ENCODE peak calls at places on chromosomes 6 and 20, in nine cellular contexts. J, M, E, O, V, T, G, U and X are unnamed samples.

GRCh38 chr20:36085686-36086267 is 68.8 kb upstream of the EPB41L1 start:
- DNase-seq in U (peak), M (no peak), V (no peak), J (no peak), O (no peak), E (no peak), T (no peak), G (no peak), X (peak)

GRCh38 chr6:102389994-102390393 is 996.5 kb downstream of the GRIK2 start:
- DNase-seq in U (no peak), E (no peak), T (no peak), G (no peak), O (no peak), J (no peak), M (no peak), V (no peak), X (no peak)

GRCh38 chr20:60482609-60483008 is 524.4 kb downstream of the CDH26 start:
- DNase-seq in T (no peak), G (peak), U (no peak), O (no peak), M (no peak), E (no peak), V (no peak), J (no peak), X (no peak)

GRCh38 chr6:90401933-90402830 is 105.5 kb upstream of the BACH2 start:
- DNase-seq in J (no peak), M (no peak), E (no peak), O (no peak), T (no peak), U (no peak), G (no peak), V (no peak), X (no peak)

GRCh38 chr6:21188505-21189223 is 404.9 kb upstream of the SOX4 start:
- DNase-seq in E (peak), V (no peak), M (no peak), O (no peak), T (no peak), J (no peak), U (no peak), G (no peak), X (peak)

GRCh38 chr6:27288136-27289044 is 23.7 kb downstream of the POM121L2 start:
- DNase-seq in G (no peak), O (no peak), U (peak), M (no peak), E (no peak), J (no peak), T (no peak), V (no peak), X (no peak)

GRCh38 chr6:47162793-47163192 is 120.7 kb upstream of the ADGRF1 start:
- DNase-seq in E (no peak), J (no peak), U (no peak), M (no peak), V (no peak), G (no peak), T (no peak), O (no peak), X (no peak)

GRCh38 chr20:1817577-1818211 is 77.5 kb upstream of the SIRPA start:
- DNase-seq in V (no peak), M (no peak), U (peak), E (no peak), O (no peak), G (no peak), J (no peak), T (no peak), X (no peak)

GRCh38 chr20:51486197-51487005 is 56.1 kb downstream of the NFATC2 start:
- DNase-seq in J (no peak), U (no peak), V (no peak), O (no peak), T (no peak), E (no peak), G (no peak), M (no peak), X (no peak)

GRCh38 chr20:49729780-49730179 is 16.1 kb upstream of the B4GALT5 start:
- DNase-seq in M (no peak), T (no peak), U (no peak), O (no peak), E (no peak), V (no peak), G (peak), J (no peak), X (no peak)

GRCh38 chr6:104483225-104483834 is 376.4 kb downstream of the HACE1 start:
- DNase-seq in V (no peak), O (no peak), T (no peak), J (no peak), G (no peak), U (no peak), E (no peak), M (no peak), X (peak)

GRCh38 chr6:5464096-5464885 is 203.0 kb downstream of the FARS2 start:
- DNase-seq in O (no peak), V (no peak), E (no peak), J (no peak), U (no peak), M (no peak), G (no peak), T (no peak), X (peak)

GRCh38 chr6:25971187-25971811 is 8.7 kb downstream of the TRIM38 start:
- DNase-seq in T (no peak), E (no peak), G (peak), J (no peak), M (no peak), V (peak), U (no peak), O (no peak), X (peak)

GRCh38 chr6:169343886-169344525 is 90.4 kb upstream of the THBS2 start:
- DNase-seq in M (no peak), E (no peak), T (no peak), V (no peak), G (no peak), O (no peak), J (no peak), U (no peak), X (no peak)

GRCh38 chr6:50807035-50807434 is 11.6 kb upstream of the TFAP2B start:
- DNase-seq in J (no peak), M (no peak), T (no peak), U (no peak), O (no peak), G (no peak), V (no peak), E (no peak), X (no peak)

GRCh38 chr6:82984720-82985119 is 80.9 kb downstream of the UBE3D start:
- DNase-seq in J (no peak), U (no peak), E (no peak), O (no peak), T (no peak), G (no peak), M (no peak), V (no peak), X (no peak)

GRCh38 chr20:36573798-36574277 is 441 bp downstream of the TGIF2 start:
- DNase-seq in M (no peak), J (peak), U (no peak), E (peak), G (no peak), O (no peak), T (peak), V (peak), X (no peak)

GRCh38 chr6:39266782-39267355 is 37.6 kb upstream of the KCNK5 start:
- DNase-seq in U (no peak), G (no peak), T (no peak), V (no peak), O (no peak), M (no peak), J (no peak), E (no peak), X (no peak)

GRCh38 chr20:40276291-40276690 is 412.7 kb downstream of the MAFB start:
- DNase-seq in O (no peak), E (no peak), J (no peak), T (no peak), G (no peak), V (no peak), U (peak), M (no peak), X (no peak)

GRCh38 chr6:112311950-112312547 is 35.1 kb upstream of the RFPL4B start:
- DNase-seq in T (peak), M (no peak), U (no peak), O (no peak), E (no peak), J (no peak), V (no peak), G (no peak), X (peak)

DNA sequence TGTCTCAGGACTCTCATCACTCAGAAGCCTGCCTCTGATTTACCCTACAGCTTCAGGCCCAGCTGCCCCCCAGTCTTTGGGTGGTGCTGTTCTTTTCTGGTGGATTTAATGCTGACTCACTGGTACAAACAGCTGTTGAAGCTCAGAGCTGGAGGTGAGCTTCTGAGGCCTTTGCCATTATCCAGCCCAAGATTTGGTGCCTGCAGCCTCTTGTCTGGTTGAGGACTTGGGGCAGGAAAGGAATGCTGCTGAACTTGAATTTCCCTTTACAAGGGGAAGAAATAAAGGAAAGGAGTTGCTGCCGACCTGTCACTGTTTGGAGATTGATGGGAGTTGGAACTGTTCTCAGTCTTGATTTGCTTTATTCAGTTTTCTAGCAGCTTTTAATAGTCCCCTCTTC is 19.8 kb downstream of the ABCF1 start:
- DNase-seq in U (no peak), M (no peak), V (no peak), J (no peak), E (no peak), G (peak), O (no peak), T (no peak), X (peak)
- TF ChIP-seq CTCF in U (no peak), M (no peak), V (no peak), J (no peak), E (no peak), G (no peak), O (no peak), T (no peak), X (no peak)

GRCh38 chr6:138289739-138290138 is 71.4 kb upstream of the PBOV1 start:
- DNase-seq in T (no peak), U (peak), M (no peak), E (no peak), O (no peak), V (no peak), G (no peak), J (peak), X (no peak)
- TF ChIP-seq CTCF in T (peak), U (peak), M (no peak), E (peak), O (no peak), V (peak), G (no peak), J (peak), X (peak)

GRCh38 chr20:62624325-62624690 is 18.0 kb upstream of the SLCO4A1 start:
- DNase-seq in T (peak), V (no peak), O (no peak), U (peak), M (no peak), E (no peak), J (no peak), G (no peak), X (no peak)
- TF ChIP-seq CTCF in T (peak), V (no peak), O (no peak), U (peak), M (no peak), E (peak), J (no peak), G (no peak), X (no peak)

DNA sequence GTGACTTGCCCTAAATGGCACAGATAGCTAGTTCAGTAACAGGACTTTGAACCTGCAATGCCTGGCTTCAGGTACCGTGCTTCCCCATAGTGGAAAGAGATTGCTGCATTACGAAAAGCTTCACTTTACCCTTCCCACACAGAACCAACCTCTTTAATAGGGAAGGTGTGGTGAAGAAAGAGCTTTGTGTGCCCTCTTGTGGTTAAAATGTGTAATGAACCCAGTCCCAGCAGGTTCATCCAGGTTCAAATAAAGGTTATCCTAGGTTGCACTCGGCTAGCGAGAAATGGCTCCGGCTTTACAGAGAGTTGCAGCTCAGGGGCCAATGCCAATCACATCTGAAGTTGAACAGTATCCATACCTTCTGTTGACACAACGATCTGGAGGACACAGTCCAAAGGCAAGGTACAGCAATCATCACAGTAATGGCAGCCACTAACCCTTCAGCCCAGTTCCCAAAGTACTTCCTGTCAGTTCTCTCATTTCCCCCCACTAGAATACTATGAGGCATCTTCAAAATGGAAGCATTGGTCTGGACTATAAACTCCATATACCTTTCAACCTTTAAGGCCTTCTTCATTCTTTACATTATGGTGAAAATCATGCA is 3.0 kb downstream of the DEFB115 start:
- DNase-seq in M (no peak), J (no peak), U (no peak), G (no peak), O (no peak), V (no peak), E (no peak), T (no peak), X (no peak)
- TF ChIP-seq CTCF in M (no peak), J (peak), U (peak), G (no peak), O (no peak), V (peak), E (peak), T (peak), X (no peak)

GRCh38 chr6:68343901-68344300 is 291.2 kb upstream of the ADGRB3 start:
- DNase-seq in E (no peak), M (no peak), G (peak), T (no peak), U (peak), V (no peak), O (no peak), J (no peak), X (peak)
- TF ChIP-seq CTCF in E (peak), M (no peak), G (no peak), T (peak), U (peak), V (peak), O (no peak), J (peak), X (peak)

GRCh38 chr6:150417899-150418824 is 49.4 kb downstream of the IYD start:
- DNase-seq in E (peak), O (no peak), G (peak), T (peak), V (peak), U (no peak), M (no peak), J (no peak), X (peak)
- TF ChIP-seq CTCF in E (peak), O (no peak), G (peak), T (peak), V (peak), U (peak), M (peak), J (peak), X (peak)